ENCODE peak calls at places on chromosome 2, in nine cellular contexts. W, R, C, M, D, V, U, Z and T are unnamed samples.

GRCh38 chr2:119574108-119574815 is 30.0 kb downstream of the CFAP221 start:
- DNase-seq in W (no peak), U (no peak), M (no peak), R (no peak), V (no peak), D (no peak), Z (no peak), C (no peak), T (no peak)

GRCh38 chr2:23478087-23478932 is 93.3 kb downstream of the KLHL29 start:
- DNase-seq in Z (peak; percentile 45), U (no peak), M (no peak), R (no peak), V (no peak), W (peak; percentile 62), C (no peak), D (no peak), T (no peak)

GRCh38 chr2:112004246-112004645 is 50.8 kb upstream of the TMEM87B start:
- DNase-seq in V (peak; percentile 18), R (no peak), W (no peak), C (peak; percentile 78), D (no peak), Z (no peak), M (no peak), U (peak; percentile 41), T (peak; percentile 62)

GRCh38 chr2:191907091-191907490 is 60.2 kb upstream of the CAVIN2 start:
- DNase-seq in W (no peak), D (no peak), R (no peak), M (no peak), C (no peak), U (no peak), V (no peak), Z (no peak), T (no peak)

GRCh38 chr2:50444286-50444685 is 587.6 kb downstream of the NRXN1 start:
- DNase-seq in W (peak; percentile 10), D (no peak), U (no peak), M (no peak), C (no peak), V (no peak), R (no peak), Z (no peak), T (no peak)

GRCh38 chr2:105629634-105630033 is 115.1 kb upstream of the NCK2 start:
- DNase-seq in D (no peak), U (no peak), V (no peak), R (no peak), M (no peak), W (no peak), C (no peak), Z (no peak), T (no peak)

GRCh38 chr2:144256996-144257707 is 262.8 kb downstream of the ZEB2 start:
- DNase-seq in Z (no peak), M (no peak), D (no peak), U (no peak), V (no peak), W (no peak), C (no peak), R (no peak), T (no peak)

GRCh38 chr2:40364143-40364903 is 87.6 kb downstream of the SLC8A1 start:
- DNase-seq in C (no peak), M (no peak), D (no peak), V (no peak), W (no peak), R (no peak), Z (no peak), U (no peak), T (no peak)

GRCh38 chr2:146615778-146616177 is 1229.1 kb upstream of the ACVR2A start:
- DNase-seq in R (no peak), Z (no peak), U (no peak), C (no peak), W (no peak), M (no peak), D (no peak), V (no peak), T (no peak)

GRCh38 chr2:144950874-144951560 is 431.1 kb upstream of the ZEB2 start:
- DNase-seq in Z (no peak), C (no peak), V (no peak), W (no peak), D (peak; percentile 47), U (no peak), M (no peak), R (no peak), T (no peak)

GRCh38 chr2:47334356-47335136 is 68.4 kb upstream of the MSH2 start:
- DNase-seq in C (no peak), W (peak; percentile 78), V (no peak), Z (no peak), R (no peak), D (no peak), U (peak; percentile 29), M (peak; percentile 53), T (no peak)

GRCh38 chr2:138356178-138356577 is 145.4 kb upstream of the SPOPL start:
- DNase-seq in W (no peak), D (peak; percentile 71), R (no peak), Z (no peak), C (peak; percentile 64), V (peak; percentile 32), M (no peak), U (no peak), T (no peak)

GRCh38 chr2:25323612-25324189 is 18.0 kb downstream of the DNMT3A start:
- DNase-seq in M (no peak), R (no peak), U (no peak), C (no peak), V (no peak), W (no peak), Z (no peak), D (no peak), T (no peak)

GRCh38 chr2:25324905-25325592 is 16.7 kb downstream of the DNMT3A start:
- DNase-seq in D (no peak), U (peak; percentile 45), W (no peak), V (no peak), C (peak; percentile 98), R (peak; percentile 83), Z (peak; percentile 72), M (no peak), T (peak; percentile 86)

GRCh38 chr2:25323042-25323514 is 18.6 kb downstream of the DNMT3A start:
- DNase-seq in C (no peak), W (peak; percentile 77), R (no peak), M (no peak), D (no peak), Z (no peak), U (no peak), V (no peak), T (no peak)

GRCh38 chr2:25322313-25322712 is 19.4 kb downstream of the DNMT3A start:
- DNase-seq in M (no peak), U (no peak), D (no peak), C (no peak), Z (no peak), R (no peak), V (no peak), W (no peak), T (peak; percentile 29)

DNA sequence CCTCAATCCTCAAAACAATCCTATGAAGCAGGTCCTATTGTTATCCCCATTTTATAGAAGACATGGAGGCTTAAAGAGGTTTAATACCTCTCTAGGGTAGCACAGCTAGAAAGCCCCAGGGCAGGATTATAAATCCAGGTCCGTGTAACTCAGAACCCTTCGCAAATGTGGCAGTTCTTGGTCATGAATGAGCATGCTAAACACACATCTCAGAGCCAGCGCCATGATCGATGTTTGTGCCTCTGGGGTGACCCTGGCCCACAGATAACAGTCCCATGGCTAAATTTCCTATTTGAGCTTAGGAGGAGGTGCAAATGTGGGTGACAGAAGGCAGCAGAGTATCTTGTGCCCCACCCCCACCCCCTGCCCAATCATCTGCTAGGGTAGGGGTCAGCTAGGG is 17.5 kb downstream of the DNMT3A start:
- DNase-seq in Z (no peak), R (no peak), C (no peak), U (no peak), M (no peak), D (no peak), V (no peak), W (no peak), T (no peak)
- H3K27ac ChIP-seq in Z (no peak overlapping the region), R (no peak overlapping the region), C (no peak overlapping the region), U (no peak overlapping the region), M (no peak overlapping the region), D (no peak overlapping the region), V (no peak overlapping the region), W (no peak overlapping the region), T (peak overlapping the region; percentile 74)

GRCh38 chr2:234671231-234671630 is 174.3 kb upstream of the ARL4C start:
- DNase-seq in V (no peak), R (no peak), W (no peak), C (no peak), M (no peak), D (no peak), Z (no peak), U (no peak), T (no peak)

GRCh38 chr2:234670052-234670451 is 173.2 kb upstream of the ARL4C start:
- DNase-seq in M (no peak), Z (no peak), R (no peak), U (no peak), W (no peak), C (no peak), D (peak; percentile 83), V (no peak), T (no peak)

GRCh38 chr2:234670804-234671203 is 173.9 kb upstream of the ARL4C start:
- DNase-seq in W (no peak), R (no peak), V (no peak), Z (no peak), D (no peak), M (no peak), C (no peak), U (no peak), T (no peak)

GRCh38 chr2:234672498-234673150 is 175.7 kb upstream of the ARL4C start:
- DNase-seq in C (no peak), W (no peak), V (no peak), D (no peak), R (no peak), Z (no peak), U (no peak), M (no peak), T (no peak)

GRCh38 chr2:234671716-234672115 is 174.8 kb upstream of the ARL4C start:
- DNase-seq in Z (no peak), V (no peak), C (no peak), W (no peak), U (no peak), R (no peak), M (no peak), D (no peak), T (no peak)
- H3K4me3 ChIP-seq in Z (no peak overlapping the region), V (no peak overlapping the region), C (no peak overlapping the region), W (no peak overlapping the region), U (no peak overlapping the region), R (no peak overlapping the region), M (no peak overlapping the region), D (no peak overlapping the region), T (no peak overlapping the region)

DNA sequence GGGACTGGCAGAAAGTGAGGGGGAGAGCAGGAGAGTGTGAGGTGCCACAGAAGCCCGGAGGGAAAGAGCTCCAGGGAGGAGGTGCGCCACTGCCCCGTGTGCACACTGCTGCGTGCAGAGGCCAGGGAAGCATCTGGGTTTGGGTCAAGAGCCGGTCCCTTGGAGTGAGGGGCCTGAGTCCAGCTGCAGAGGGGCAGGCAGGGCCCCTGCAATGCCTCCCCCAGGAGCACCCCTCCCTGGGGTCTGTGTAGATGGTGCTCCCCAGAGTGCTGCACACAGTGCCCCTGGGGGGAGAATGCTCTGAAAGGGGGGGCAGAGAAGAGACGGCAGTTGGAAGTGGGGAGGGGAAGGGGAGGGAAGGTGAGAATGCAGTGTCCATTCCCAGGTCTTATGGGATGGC is 3.7 kb upstream of the LIMS2 start:
- DNase-seq in D (no peak), V (no peak), Z (no peak), U (no peak), C (no peak), R (peak; percentile 25), M (no peak), W (no peak), T (no peak)
- H3K4me1 ChIP-seq in D (no peaks in the 10 kb centered on the region), V (peaks cover 26% of the 10 kb centered on the region), Z (no peaks in the 10 kb centered on the region), U (no peaks in the 10 kb centered on the region), C (peaks cover 30% of the 10 kb centered on the region), R (no peaks in the 10 kb centered on the region), M (peaks cover 5% of the 10 kb centered on the region), W (peaks cover 6% of the 10 kb centered on the region), T (peaks cover 9% of the 10 kb centered on the region)

GRCh38 chr2:238985036-238985729 is 137.3 kb downstream of the TWIST2 start:
- DNase-seq in C (no peak), W (no peak), V (no peak), Z (no peak), M (no peak), R (peak; percentile 13), U (no peak), D (no peak), T (no peak)
- H3K27ac ChIP-seq in C (no peak overlapping the region), W (no peak overlapping the region), V (no peak overlapping the region), Z (no peak overlapping the region), M (no peak overlapping the region), R (no peak overlapping the region), U (no peak overlapping the region), D (no peak overlapping the region), T (no peak overlapping the region)